ENCODE peak calls at places on chromosomes 13 and 19, in seven cellular contexts. One of them, this sample, is unnamed.

GRCh38 chr13:50617134-50617721 is 226.3 kb downstream of the DLEU7 start:
- DNase-seq in cardiac muscle cell: no peak
- DNase-seq in tibial artery: no peak
- DNase-seq in Peyer's patch: no peak
- DNase-seq in upper lobe of left lung: no peak
- DNase-seq in ovary: no peak
- DNase-seq in uterus: peak; percentile 41
- DNase-seq in this sample: no peak

GRCh38 chr13:112893570-112894422 is 75.2 kb upstream of the MCF2L start:
- DNase-seq in upper lobe of left lung: peak; percentile 72
- DNase-seq in tibial artery: no peak
- DNase-seq in uterus: no peak
- DNase-seq in Peyer's patch: peak; percentile 26
- DNase-seq in cardiac muscle cell: peak; percentile 84
- DNase-seq in ovary: peak; percentile 57
- DNase-seq in this sample: peak; percentile 71

GRCh38 chr19:30512748-30513389 is 140.7 kb downstream of the ZNF536 start:
- DNase-seq in cardiac muscle cell: no peak
- DNase-seq in ovary: no peak
- DNase-seq in upper lobe of left lung: no peak
- DNase-seq in uterus: no peak
- DNase-seq in Peyer's patch: no peak
- DNase-seq in tibial artery: no peak
- DNase-seq in this sample: no peak

GRCh38 chr13:79398915-79399314 is 7.1 kb downstream of the RBM26 start:
- DNase-seq in ovary: no peak
- DNase-seq in cardiac muscle cell: no peak
- DNase-seq in upper lobe of left lung: no peak
- DNase-seq in tibial artery: no peak
- DNase-seq in Peyer's patch: no peak
- DNase-seq in uterus: no peak
- DNase-seq in this sample: no peak

GRCh38 chr19:32638625-32639024 is 36.4 kb downstream of the ANKRD27 start:
- DNase-seq in uterus: no peak
- DNase-seq in tibial artery: no peak
- DNase-seq in Peyer's patch: no peak
- DNase-seq in ovary: no peak
- DNase-seq in cardiac muscle cell: no peak
- DNase-seq in upper lobe of left lung: peak; percentile 60
- DNase-seq in this sample: no peak

GRCh38 chr13:80881495-80882482 is 540.9 kb upstream of the SPRY2 start:
- DNase-seq in ovary: no peak
- DNase-seq in upper lobe of left lung: no peak
- DNase-seq in Peyer's patch: no peak
- DNase-seq in cardiac muscle cell: no peak
- DNase-seq in uterus: no peak
- DNase-seq in tibial artery: no peak
- DNase-seq in this sample: no peak

GRCh38 chr19:51799311-51799997 is 4.5 kb downstream of the FPR3 start:
- DNase-seq in ovary: peak; percentile 89
- DNase-seq in upper lobe of left lung: peak; percentile 31
- DNase-seq in cardiac muscle cell: no peak
- DNase-seq in tibial artery: peak; percentile 90
- DNase-seq in uterus: peak; percentile 78
- DNase-seq in Peyer's patch: peak; percentile 35
- DNase-seq in this sample: peak; percentile 92

GRCh38 chr13:98041081-98041820 is 87.8 kb downstream of the IPO5 start:
- DNase-seq in upper lobe of left lung: no peak
- DNase-seq in tibial artery: no peak
- DNase-seq in Peyer's patch: no peak
- DNase-seq in ovary: no peak
- DNase-seq in cardiac muscle cell: no peak
- DNase-seq in uterus: no peak
- DNase-seq in this sample: no peak

GRCh38 chr19:48751835-48752510 is 468 bp downstream of the FUT1 start:
- DNase-seq in uterus: no peak
- DNase-seq in upper lobe of left lung: no peak
- DNase-seq in Peyer's patch: no peak
- DNase-seq in ovary: no peak
- DNase-seq in cardiac muscle cell: no peak
- DNase-seq in tibial artery: no peak
- DNase-seq in this sample: no peak

GRCh38 chr13:109884462-109884861 is 98.1 kb upstream of the IRS2 start:
- DNase-seq in uterus: no peak
- DNase-seq in upper lobe of left lung: no peak
- DNase-seq in ovary: no peak
- DNase-seq in tibial artery: no peak
- DNase-seq in cardiac muscle cell: no peak
- DNase-seq in Peyer's patch: no peak
- DNase-seq in this sample: no peak

GRCh38 chr19:36256064-36256463 is 41.2 kb downstream of the ZNF146 start:
- DNase-seq in uterus: no peak
- DNase-seq in cardiac muscle cell: no peak
- DNase-seq in upper lobe of left lung: no peak
- DNase-seq in ovary: no peak
- DNase-seq in tibial artery: no peak
- DNase-seq in Peyer's patch: no peak
- DNase-seq in this sample: no peak
- H3K4me1 ChIP-seq in uterus: no peaks in the 10 kb centered on the region
- H3K4me1 ChIP-seq in cardiac muscle cell: no peaks in the 10 kb centered on the region
- H3K4me1 ChIP-seq in upper lobe of left lung: no peaks in the 10 kb centered on the region
- H3K4me1 ChIP-seq in ovary: no peaks in the 10 kb centered on the region
- H3K4me1 ChIP-seq in tibial artery: no peaks in the 10 kb centered on the region
- H3K4me1 ChIP-seq in Peyer's patch: no peaks in the 10 kb centered on the region
- H3K4me1 ChIP-seq in this sample: no peaks in the 10 kb centered on the region

DNA sequence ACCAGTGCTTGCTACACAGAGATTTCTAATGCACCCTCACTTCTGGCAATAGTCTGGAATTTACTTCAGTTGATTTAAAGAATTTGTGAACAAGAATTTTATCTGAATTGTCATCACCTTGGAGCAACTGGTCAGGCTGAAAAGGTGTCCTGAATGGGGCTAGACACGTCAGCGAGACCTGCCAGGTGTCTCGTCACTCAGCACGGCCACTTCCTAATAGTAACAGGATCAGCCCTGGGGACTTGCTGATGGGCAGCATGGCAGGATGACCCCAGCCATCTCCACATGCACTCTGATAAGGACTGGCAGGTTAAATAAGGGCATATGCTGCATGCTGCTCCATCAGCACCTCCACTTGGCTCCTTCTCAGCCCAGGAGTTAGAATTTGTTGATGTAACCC is 224.2 kb downstream of the FOXO1 start:
- DNase-seq in Peyer's patch: no peak
- DNase-seq in cardiac muscle cell: peak; percentile 82
- DNase-seq in tibial artery: no peak
- DNase-seq in ovary: no peak
- DNase-seq in uterus: no peak
- DNase-seq in upper lobe of left lung: no peak
- DNase-seq in this sample: peak; percentile 57
- H3K4me1 ChIP-seq in Peyer's patch: peaks cover 13% of the 10 kb centered on the region
- H3K4me1 ChIP-seq in cardiac muscle cell: peaks cover 25% of the 10 kb centered on the region
- H3K4me1 ChIP-seq in tibial artery: peaks cover 45% of the 10 kb centered on the region
- H3K4me1 ChIP-seq in ovary: peaks cover 25% of the 10 kb centered on the region
- H3K4me1 ChIP-seq in uterus: no peaks in the 10 kb centered on the region
- H3K4me1 ChIP-seq in upper lobe of left lung: peaks cover 33% of the 10 kb centered on the region
- H3K4me1 ChIP-seq in this sample: peaks cover 17% of the 10 kb centered on the region

DNA sequence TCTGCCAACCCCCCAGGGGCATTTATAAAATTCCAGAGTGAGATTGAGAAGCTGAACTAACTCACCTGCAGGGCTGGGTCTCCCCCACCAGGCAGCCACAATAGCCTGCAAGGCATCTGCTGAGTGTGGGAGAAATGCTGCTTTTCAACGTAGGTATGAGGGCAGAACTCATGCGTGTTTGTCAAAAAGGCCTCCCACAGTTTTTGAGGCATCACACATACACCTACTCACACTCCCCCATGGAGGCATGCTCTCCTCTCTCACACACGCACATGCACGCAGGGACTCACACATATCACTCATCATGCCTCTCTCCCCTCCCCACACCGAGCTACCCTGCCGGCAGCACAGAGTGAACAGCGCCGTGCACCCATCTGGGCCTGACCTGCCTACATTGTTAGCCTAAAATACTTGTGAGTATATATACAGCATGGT is 390.5 kb downstream of the FGF9 start:
- DNase-seq in ovary: no peak
- DNase-seq in Peyer's patch: no peak
- DNase-seq in cardiac muscle cell: no peak
- DNase-seq in tibial artery: no peak
- DNase-seq in upper lobe of left lung: peak; percentile 37
- DNase-seq in uterus: no peak
- DNase-seq in this sample: no peak
- H3K4me1 ChIP-seq in ovary: no peaks in the 10 kb centered on the region
- H3K4me1 ChIP-seq in Peyer's patch: peaks cover 5% of the 10 kb centered on the region
- H3K4me1 ChIP-seq in cardiac muscle cell: peaks cover 12% of the 10 kb centered on the region
- H3K4me1 ChIP-seq in tibial artery: no peaks in the 10 kb centered on the region
- H3K4me1 ChIP-seq in upper lobe of left lung: no peaks in the 10 kb centered on the region
- H3K4me1 ChIP-seq in uterus: no peaks in the 10 kb centered on the region
- H3K4me1 ChIP-seq in this sample: no peaks in the 10 kb centered on the region

GRCh38 chr13:111492341-111492945 is 172.0 kb downstream of the TEX29 start:
- DNase-seq in cardiac muscle cell: no peak
- DNase-seq in ovary: no peak
- DNase-seq in tibial artery: peak; percentile 17
- DNase-seq in upper lobe of left lung: no peak
- DNase-seq in Peyer's patch: no peak
- DNase-seq in uterus: no peak
- DNase-seq in this sample: no peak
- H3K4me1 ChIP-seq in cardiac muscle cell: no peaks in the 10 kb centered on the region
- H3K4me1 ChIP-seq in ovary: no peaks in the 10 kb centered on the region
- H3K4me1 ChIP-seq in tibial artery: no peaks in the 10 kb centered on the region
- H3K4me1 ChIP-seq in upper lobe of left lung: no peaks in the 10 kb centered on the region
- H3K4me1 ChIP-seq in Peyer's patch: no peaks in the 10 kb centered on the region
- H3K4me1 ChIP-seq in uterus: no peaks in the 10 kb centered on the region
- H3K4me1 ChIP-seq in this sample: no peaks in the 10 kb centered on the region

DNA sequence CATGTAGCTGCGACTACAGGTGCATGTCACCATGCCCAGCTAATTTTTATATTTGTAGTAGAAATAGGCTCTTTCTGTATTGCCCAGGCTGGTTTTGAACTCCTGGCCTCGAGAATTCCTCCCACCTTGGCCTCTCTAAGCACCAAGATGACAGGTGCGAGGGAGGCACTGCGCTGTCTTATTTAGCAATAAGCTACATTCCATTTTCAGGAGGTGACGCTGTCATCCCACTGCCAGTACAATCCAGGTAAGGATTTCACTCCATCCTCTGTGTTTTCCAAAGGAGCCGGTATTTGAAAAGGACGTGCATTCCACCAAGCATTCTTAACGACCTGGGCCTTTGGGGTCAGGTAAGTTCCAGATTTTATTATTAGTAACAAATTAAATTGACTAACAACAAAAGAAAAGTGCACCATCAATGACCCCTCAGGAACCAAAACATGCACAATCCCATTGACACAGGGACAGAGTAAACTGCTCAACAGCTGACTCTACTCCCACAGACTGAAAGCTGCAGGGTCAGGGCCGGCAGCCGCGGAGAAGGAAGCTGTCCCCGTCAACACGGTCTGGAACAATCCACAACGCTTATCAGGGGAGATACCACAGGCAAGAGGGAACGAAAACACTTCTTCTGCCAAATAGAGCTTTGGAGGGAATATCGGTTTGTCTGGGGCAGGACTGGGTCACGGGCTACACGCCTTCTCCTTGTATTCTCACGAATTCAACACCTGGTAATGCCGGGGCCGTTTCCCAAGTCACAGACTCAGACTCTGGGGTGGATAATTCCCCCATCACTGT is 82.8 kb downstream of the INSR start:
- DNase-seq in tibial artery: no peak
- DNase-seq in upper lobe of left lung: peak; percentile 45
- DNase-seq in uterus: peak; percentile 64
- DNase-seq in Peyer's patch: no peak
- DNase-seq in ovary: peak; percentile 85
- DNase-seq in cardiac muscle cell: peak; percentile 55
- DNase-seq in this sample: peak; percentile 69
- H3K4me1 ChIP-seq in tibial artery: peaks cover 45% of the 10 kb centered on the region
- H3K4me1 ChIP-seq in upper lobe of left lung: peaks cover 5% of the 10 kb centered on the region
- H3K4me1 ChIP-seq in uterus: peaks cover 15% of the 10 kb centered on the region
- H3K4me1 ChIP-seq in Peyer's patch: no peaks in the 10 kb centered on the region
- H3K4me1 ChIP-seq in ovary: peaks cover 41% of the 10 kb centered on the region
- H3K4me1 ChIP-seq in cardiac muscle cell: peaks cover 12% of the 10 kb centered on the region
- H3K4me1 ChIP-seq in this sample: peaks cover 16% of the 10 kb centered on the region

GRCh38 chr19:18515959-18516358 is 5.9 kb downstream of the ELL start:
- DNase-seq in tibial artery: no peak
- DNase-seq in cardiac muscle cell: no peak
- DNase-seq in uterus: no peak
- DNase-seq in upper lobe of left lung: no peak
- DNase-seq in Peyer's patch: no peak
- DNase-seq in ovary: no peak
- DNase-seq in this sample: peak; percentile 25

GRCh38 chr19:18514800-18515682 is 6.8 kb downstream of the ELL start:
- DNase-seq in uterus: peak; percentile 70
- DNase-seq in Peyer's patch: peak; percentile 33
- DNase-seq in upper lobe of left lung: no peak
- DNase-seq in cardiac muscle cell: peak; percentile 32
- DNase-seq in tibial artery: peak; percentile 45
- DNase-seq in ovary: peak; percentile 76
- DNase-seq in this sample: peak; percentile 74

GRCh38 chr19:18517606-18518005 is 4.3 kb downstream of the ELL start:
- DNase-seq in uterus: no peak
- DNase-seq in cardiac muscle cell: no peak
- DNase-seq in ovary: no peak
- DNase-seq in tibial artery: no peak
- DNase-seq in upper lobe of left lung: no peak
- DNase-seq in Peyer's patch: no peak
- DNase-seq in this sample: no peak

GRCh38 chr19:18510216-18510615 is 11.7 kb downstream of the ELL start:
- DNase-seq in cardiac muscle cell: no peak
- DNase-seq in ovary: no peak
- DNase-seq in upper lobe of left lung: no peak
- DNase-seq in tibial artery: no peak
- DNase-seq in Peyer's patch: no peak
- DNase-seq in uterus: no peak
- DNase-seq in this sample: no peak

DNA sequence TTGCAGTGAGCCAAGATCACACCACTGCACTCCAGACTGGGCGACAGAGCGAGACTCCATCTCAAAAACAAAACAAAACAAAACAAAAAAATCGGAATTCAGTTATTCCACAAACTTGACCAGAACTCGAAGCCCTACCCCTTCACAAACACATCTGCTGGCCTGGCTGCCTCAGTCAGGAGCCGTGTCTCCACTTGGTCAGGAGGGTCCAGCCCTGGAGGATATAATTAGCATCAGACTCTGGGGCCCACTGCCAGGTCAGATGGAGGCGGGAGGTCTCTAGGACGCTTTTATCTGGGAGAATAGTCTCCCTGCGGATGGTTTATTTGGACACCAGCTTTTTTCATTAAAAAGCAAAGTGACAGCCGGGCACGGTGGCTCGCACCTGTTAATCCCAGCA is 8.0 kb downstream of the ELL start:
- DNase-seq in cardiac muscle cell: peak; percentile 74
- DNase-seq in Peyer's patch: no peak
- DNase-seq in ovary: peak; percentile 67
- DNase-seq in upper lobe of left lung: no peak
- DNase-seq in uterus: peak; percentile 58
- DNase-seq in tibial artery: no peak
- DNase-seq in this sample: no peak
- H3K4me1 ChIP-seq in cardiac muscle cell: peaks cover 51% of the 10 kb centered on the region
- H3K4me1 ChIP-seq in Peyer's patch: peaks cover 24% of the 10 kb centered on the region
- H3K4me1 ChIP-seq in ovary: peaks cover 29% of the 10 kb centered on the region
- H3K4me1 ChIP-seq in upper lobe of left lung: peaks cover 45% of the 10 kb centered on the region
- H3K4me1 ChIP-seq in uterus: peaks cover 22% of the 10 kb centered on the region
- H3K4me1 ChIP-seq in tibial artery: peaks cover 76% of the 10 kb centered on the region
- H3K4me1 ChIP-seq in this sample: peaks cover 32% of the 10 kb centered on the region